ENCODE peak calls at places on chromosome 14, in four cellular contexts. One of them, this sample, is unnamed.

GRCh38 chr14:101542391-101542790 is 18.9 kb upstream of the DIO3 start:
- DNase-seq in sciatic nerve: no peak
- DNase-seq in ACHN: no peak
- DNase-seq in anterior cingulate cortex: no peak
- DNase-seq in this sample: no peak

GRCh38 chr14:103313704-103314103 is 20.3 kb upstream of the EIF5 start:
- DNase-seq in sciatic nerve: no peak
- DNase-seq in anterior cingulate cortex: no peak
- DNase-seq in ACHN: no peak
- DNase-seq in this sample: no peak

GRCh38 chr14:103518416-103519042 is 4.1 kb downstream of the CKB start:
- DNase-seq in sciatic nerve: peak
- DNase-seq in anterior cingulate cortex: peak
- DNase-seq in ACHN: peak
- DNase-seq in this sample: peak

GRCh38 chr14:73136085-73136386 is 271 bp upstream of the PSEN1 start:
- DNase-seq in anterior cingulate cortex: no peak
- DNase-seq in sciatic nerve: no peak
- DNase-seq in ACHN: no peak
- DNase-seq in this sample: no peak

GRCh38 chr14:101636081-101636560 is 74.8 kb downstream of the DIO3 start:
- DNase-seq in anterior cingulate cortex: no peak
- DNase-seq in sciatic nerve: no peak
- DNase-seq in ACHN: no peak
- DNase-seq in this sample: no peak

GRCh38 chr14:99475179-99475578 is 5.5 kb downstream of the SETD3 start:
- DNase-seq in sciatic nerve: no peak
- DNase-seq in ACHN: no peak
- DNase-seq in anterior cingulate cortex: no peak
- DNase-seq in this sample: no peak

GRCh38 chr14:68306934-68307758 is 485.7 kb downstream of the ZFP36L1 start:
- DNase-seq in ACHN: no peak
- DNase-seq in sciatic nerve: no peak
- DNase-seq in anterior cingulate cortex: no peak
- DNase-seq in this sample: no peak

GRCh38 chr14:101464984-101465794 is 96.1 kb upstream of the DIO3 start:
- DNase-seq in anterior cingulate cortex: no peak
- DNase-seq in ACHN: no peak
- DNase-seq in sciatic nerve: peak
- DNase-seq in this sample: no peak

GRCh38 chr14:70827366-70828151 is 18.2 kb upstream of the MAP3K9 start:
- DNase-seq in anterior cingulate cortex: no peak
- DNase-seq in sciatic nerve: no peak
- DNase-seq in ACHN: no peak
- DNase-seq in this sample: no peak

GRCh38 chr14:47442206-47442605 is 233.2 kb downstream of the MDGA2 start:
- DNase-seq in ACHN: peak
- DNase-seq in sciatic nerve: no peak
- DNase-seq in anterior cingulate cortex: no peak
- DNase-seq in this sample: no peak